ENCODE peak calls at places on chromosomes 13 and 19, in nine cellular contexts. X, F, Q, K, R, P, E, W and A are unnamed samples.
A peak's percentile ranks its signal among the peaks of the same experiment; 100 is the strongest.

GRCh38 chr19:20611866-20612265 is 46.3 kb upstream of the ZNF737 start:
- DNase-seq in X (no peak), F (no peak), K (no peak), P (no peak), R (no peak), W (no peak), Q (no peak), E (no peak), A (no peak)

GRCh38 chr19:10203686-10204085 is 8.9 kb upstream of the DNMT1 start:
- DNase-seq in P (no peak), Q (no peak), E (no peak), K (no peak), X (no peak), R (no peak), W (no peak), F (no peak), A (no peak)

GRCh38 chr19:33460221-33460908 is 61.2 kb downstream of the PEPD start:
- DNase-seq in W (no peak), K (no peak), X (no peak), R (no peak), P (peak; percentile 34), Q (no peak), E (no peak), F (no peak), A (peak; percentile 64)

GRCh38 chr19:4139614-4140236 is 13.7 kb upstream of the CREB3L3 start:
- DNase-seq in E (peak; percentile 55), Q (peak; percentile 64), P (peak; percentile 85), F (peak; percentile 67), R (peak; percentile 81), X (peak; percentile 86), K (no peak), W (peak; percentile 69), A (no peak)

GRCh38 chr13:96086736-96087135 is 3.2 kb upstream of the HS6ST3 start:
- DNase-seq in Q (no peak), P (no peak), K (no peak), E (no peak), X (no peak), W (no peak), R (no peak), F (no peak), A (no peak)

GRCh38 chr13:21567714-21568113 is 36.3 kb downstream of the MICU2 start:
- DNase-seq in W (no peak), E (no peak), R (no peak), P (no peak), F (no peak), Q (no peak), K (no peak), X (no peak), A (no peak)

GRCh38 chr19:1591421-1592022 is 1.1 kb downstream of the MBD3 start:
- DNase-seq in W (no peak), P (no peak), K (no peak), F (no peak), R (no peak), E (no peak), Q (no peak), X (no peak), A (peak; percentile 72)

GRCh38 chr13:21164631-21165030 is 11.7 kb downstream of the SKA3 start:
- DNase-seq in F (peak; percentile 40), E (no peak), Q (no peak), X (no peak), K (no peak), P (no peak), W (no peak), R (no peak), A (no peak)

GRCh38 chr19:8363803-8364771 is at the start of gene ANGPTL4:
- DNase-seq in E (peak; percentile 56), F (peak; percentile 81), X (peak; percentile 60), P (peak; percentile 74), Q (peak; percentile 90), W (peak; percentile 23), R (peak; percentile 89), K (no peak), A (no peak)

GRCh38 chr19:14091086-14091884 is 734 bp upstream of the SAMD1 start:
- DNase-seq in E (peak; percentile 60), W (peak; percentile 62), P (no peak), R (no peak), K (no peak), F (peak; percentile 59), Q (no peak), X (no peak), A (peak; percentile 89)

GRCh38 chr13:50225188-50226155 is 210.2 kb downstream of the KCNRG start:
- DNase-seq in X (no peak), P (no peak), E (no peak), W (no peak), K (no peak), Q (no peak), F (no peak), R (no peak), A (no peak)

GRCh38 chr19:56142087-56142787 is 1.1 kb downstream of the ZNF444 start:
- DNase-seq in R (no peak), K (no peak), Q (no peak), E (no peak), P (peak; percentile 67), X (peak; percentile 84), W (peak; percentile 41), F (no peak), A (no peak)

GRCh38 chr13:38042771-38043170 is 173.2 kb upstream of the TRPC4 start:
- DNase-seq in P (no peak), X (no peak), K (no peak), Q (no peak), W (no peak), E (peak; percentile 5), R (no peak), F (peak; percentile 32), A (no peak)

GRCh38 chr13:38046049-38046376 is 176.4 kb upstream of the TRPC4 start:
- DNase-seq in W (no peak), E (no peak), Q (no peak), P (no peak), K (no peak), F (no peak), X (no peak), R (no peak), A (no peak)

GRCh38 chr13:38044067-38044466 is 174.5 kb upstream of the TRPC4 start:
- DNase-seq in P (no peak), W (no peak), R (no peak), E (no peak), F (no peak), Q (no peak), K (no peak), X (no peak), A (no peak)

GRCh38 chr13:38045278-38046048 is 175.9 kb upstream of the TRPC4 start:
- DNase-seq in Q (no peak), P (no peak), F (peak; percentile 79), X (no peak), E (peak; percentile 29), R (no peak), K (peak; percentile 7), W (no peak), A (no peak)
- TF ChIP-seq CTCF in Q (peak; percentile 16), P (no peak), F (peak; percentile 80), X (no peak), E (peak; percentile 43), R (no peak), K (peak; percentile 76), W (peak; percentile 66), A (no peak)

GRCh38 chr19:31612873-31613272 is 263.6 kb upstream of the TSHZ3 start:
- DNase-seq in E (no peak), P (no peak), W (no peak), X (no peak), K (no peak), R (no peak), F (no peak), Q (no peak), A (no peak)

GRCh38 chr19:31611348-31611877 is 262.2 kb upstream of the TSHZ3 start:
- DNase-seq in F (no peak), K (no peak), R (no peak), Q (no peak), X (no peak), W (no peak), P (no peak), E (no peak), A (no peak)

GRCh38 chr19:31616031-31616430 is 266.8 kb upstream of the TSHZ3 start:
- DNase-seq in P (no peak), W (no peak), R (no peak), F (no peak), Q (no peak), E (no peak), K (no peak), X (no peak), A (no peak)

GRCh38 chr19:31610036-31610435 is 260.8 kb upstream of the TSHZ3 start:
- DNase-seq in W (no peak), Q (no peak), K (no peak), F (no peak), E (no peak), X (no peak), R (no peak), P (no peak), A (no peak)

GRCh38 chr19:31613683-31614219 is 264.5 kb upstream of the TSHZ3 start:
- DNase-seq in X (no peak), F (no peak), Q (no peak), P (no peak), W (no peak), K (no peak), R (no peak), E (no peak), A (no peak)
- TF ChIP-seq CTCF in X (no peak), F (no peak), Q (no peak), P (no peak), W (peak; percentile 18), K (no peak), R (no peak), E (no peak), A (no peak)

GRCh38 chr13:75124415-75124814 is 357.6 kb downstream of the TBC1D4 start:
- DNase-seq in R (no peak), W (no peak), P (no peak), Q (no peak), E (no peak), K (no peak), X (no peak), F (no peak), A (no peak)

GRCh38 chr13:75123428-75123827 is 358.5 kb downstream of the TBC1D4 start:
- DNase-seq in K (no peak), P (no peak), E (no peak), W (no peak), F (peak; percentile 54), X (no peak), Q (no peak), R (no peak), A (no peak)

GRCh38 chr13:75132800-75133695 is 348.9 kb downstream of the TBC1D4 start:
- DNase-seq in P (no peak), K (no peak), F (peak; percentile 47), Q (no peak), E (peak; percentile 13), R (no peak), W (no peak), X (no peak), A (no peak)

DNA sequence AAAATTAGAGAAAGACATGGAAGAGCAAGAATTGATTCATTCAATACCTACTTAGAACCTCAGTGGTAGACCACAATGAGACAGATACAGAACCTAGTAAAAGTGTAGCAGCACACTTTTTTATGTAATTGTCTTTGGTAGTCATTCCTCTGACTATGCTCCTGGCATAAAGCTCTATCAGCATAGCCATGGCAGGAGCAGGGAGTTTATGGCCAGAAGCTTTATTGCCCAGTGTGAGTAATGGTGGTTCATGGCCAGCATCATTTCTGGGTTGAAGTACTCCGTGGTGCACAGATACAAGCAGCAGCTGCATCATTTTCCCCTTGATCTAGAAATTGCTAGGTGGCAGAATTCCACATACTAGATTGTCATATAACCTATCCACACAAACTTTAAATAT is 352.6 kb downstream of the TBC1D4 start:
- DNase-seq in F (no peak), E (peak; percentile 7), X (no peak), Q (no peak), P (no peak), W (no peak), K (no peak), R (no peak), A (no peak)
- TF ChIP-seq CTCF in F (no peak), E (no peak), X (no peak), Q (no peak), P (no peak), W (no peak), K (no peak), R (no peak), A (no peak)

GRCh38 chr19:49469828-49470614 is 4.0 kb upstream of the FLT3LG start:
- DNase-seq in K (no peak), P (no peak), R (no peak), Q (no peak), W (no peak), E (no peak), F (no peak), X (no peak), A (no peak)
- TF ChIP-seq CTCF in K (peak; percentile 68), P (no peak), R (no peak), Q (no peak), W (no peak), E (no peak), F (peak; percentile 21), X (peak; percentile 28), A (no peak)